ENCODE peak calls at places on chromosomes 16 and 17, in five cellular contexts. One of them, this sample, is unnamed.

GRCh38 chr16:81582655-81583441 is 138.2 kb downstream of the CMIP start:
- DNase-seq in CD8-positive, alpha-beta T cell: no peak
- DNase-seq in IMR-90: no peak
- DNase-seq in AG04449: no peak
- DNase-seq in CD4-positive, alpha-beta T cell: no peak
- DNase-seq in this sample: no peak

GRCh38 chr16:30557950-30558788 is at the start of gene ZNF764:
- DNase-seq in CD8-positive, alpha-beta T cell: peak
- DNase-seq in IMR-90: peak
- DNase-seq in AG04449: peak
- DNase-seq in CD4-positive, alpha-beta T cell: peak
- DNase-seq in this sample: peak

GRCh38 chr17:13437966-13438779 is 163.6 kb downstream of the HS3ST3A1 start:
- DNase-seq in CD8-positive, alpha-beta T cell: no peak
- DNase-seq in IMR-90: no peak
- DNase-seq in AG04449: no peak
- DNase-seq in CD4-positive, alpha-beta T cell: no peak
- DNase-seq in this sample: no peak

GRCh38 chr16:81429045-81429521 is 15.5 kb upstream of the CMIP start:
- DNase-seq in CD8-positive, alpha-beta T cell: no peak
- DNase-seq in IMR-90: peak
- DNase-seq in AG04449: no peak
- DNase-seq in CD4-positive, alpha-beta T cell: no peak
- DNase-seq in this sample: no peak

GRCh38 chr17:10729334-10730193 is at the start of gene TMEM220:
- DNase-seq in CD8-positive, alpha-beta T cell: peak
- DNase-seq in IMR-90: peak
- DNase-seq in AG04449: no peak
- DNase-seq in CD4-positive, alpha-beta T cell: peak
- DNase-seq in this sample: peak

GRCh38 chr16:27522173-27522707 is 27.5 kb downstream of the GTF3C1 start:
- DNase-seq in CD8-positive, alpha-beta T cell: no peak
- DNase-seq in IMR-90: no peak
- DNase-seq in AG04449: no peak
- DNase-seq in CD4-positive, alpha-beta T cell: no peak
- DNase-seq in this sample: no peak

GRCh38 chr17:81256616-81257015 is 17.5 kb downstream of the NDUFAF8 start:
- DNase-seq in CD8-positive, alpha-beta T cell: no peak
- DNase-seq in IMR-90: peak
- DNase-seq in AG04449: no peak
- DNase-seq in CD4-positive, alpha-beta T cell: no peak
- DNase-seq in this sample: no peak

GRCh38 chr16:9033125-9033830 is 58.2 kb upstream of the HAPSTR1 start:
- DNase-seq in CD8-positive, alpha-beta T cell: no peak
- DNase-seq in IMR-90: peak
- DNase-seq in AG04449: no peak
- DNase-seq in CD4-positive, alpha-beta T cell: no peak
- DNase-seq in this sample: peak

GRCh38 chr17:39199986-39200879 is at the start of gene RPL19:
- DNase-seq in CD8-positive, alpha-beta T cell: peak
- DNase-seq in IMR-90: peak
- DNase-seq in AG04449: peak
- DNase-seq in CD4-positive, alpha-beta T cell: peak
- DNase-seq in this sample: peak

GRCh38 chr17:80795737-80796136 is 195.9 kb upstream of the CHMP6 start:
- DNase-seq in CD8-positive, alpha-beta T cell: no peak
- DNase-seq in IMR-90: no peak
- DNase-seq in AG04449: no peak
- DNase-seq in CD4-positive, alpha-beta T cell: no peak
- DNase-seq in this sample: no peak

GRCh38 chr17:1713878-1714487 is 3.8 kb upstream of the TLCD2 start:
- DNase-seq in CD8-positive, alpha-beta T cell: no peak
- DNase-seq in IMR-90: peak
- DNase-seq in AG04449: no peak
- DNase-seq in CD4-positive, alpha-beta T cell: no peak
- DNase-seq in this sample: no peak

GRCh38 chr16:83779881-83780280 is 27.9 kb upstream of the HSBP1 start:
- DNase-seq in CD8-positive, alpha-beta T cell: no peak
- DNase-seq in IMR-90: peak
- DNase-seq in AG04449: peak
- DNase-seq in CD4-positive, alpha-beta T cell: no peak
- DNase-seq in this sample: no peak

GRCh38 chr16:73216932-73217331 is 169.0 kb upstream of the ZFHX3 start:
- DNase-seq in CD8-positive, alpha-beta T cell: no peak
- DNase-seq in IMR-90: peak
- DNase-seq in AG04449: no peak
- DNase-seq in CD4-positive, alpha-beta T cell: no peak
- DNase-seq in this sample: no peak

GRCh38 chr16:75224683-75225082 is 5.9 kb downstream of the CTRB1 start:
- DNase-seq in CD8-positive, alpha-beta T cell: no peak
- DNase-seq in IMR-90: no peak
- DNase-seq in AG04449: no peak
- DNase-seq in CD4-positive, alpha-beta T cell: no peak
- DNase-seq in this sample: no peak

GRCh38 chr17:38585056-38585804 is 20.5 kb downstream of the SRCIN1 start:
- DNase-seq in CD8-positive, alpha-beta T cell: no peak
- DNase-seq in IMR-90: no peak
- DNase-seq in AG04449: no peak
- DNase-seq in CD4-positive, alpha-beta T cell: no peak
- DNase-seq in this sample: no peak

GRCh38 chr16:69706975-69707340 is 19.4 kb downstream of the NQO1 start:
- DNase-seq in CD8-positive, alpha-beta T cell: no peak
- DNase-seq in IMR-90: no peak
- DNase-seq in AG04449: no peak
- DNase-seq in CD4-positive, alpha-beta T cell: no peak
- DNase-seq in this sample: no peak

GRCh38 chr16:31696968-31697743 is 169.5 kb downstream of the AHSP start:
- DNase-seq in CD8-positive, alpha-beta T cell: no peak
- DNase-seq in IMR-90: peak
- DNase-seq in AG04449: no peak
- DNase-seq in CD4-positive, alpha-beta T cell: no peak
- DNase-seq in this sample: no peak

GRCh38 chr17:61324540-61324868 is 75.1 kb upstream of the TBX2 start:
- DNase-seq in CD8-positive, alpha-beta T cell: no peak
- DNase-seq in IMR-90: peak
- DNase-seq in AG04449: no peak
- DNase-seq in CD4-positive, alpha-beta T cell: no peak
- DNase-seq in this sample: no peak

GRCh38 chr16:88013766-88014165 is 62.5 kb downstream of the BANP start:
- DNase-seq in CD8-positive, alpha-beta T cell: no peak
- DNase-seq in IMR-90: no peak
- DNase-seq in AG04449: no peak
- DNase-seq in CD4-positive, alpha-beta T cell: no peak
- DNase-seq in this sample: no peak

GRCh38 chr16:81374514-81374913 is 59.8 kb downstream of the GAN start:
- DNase-seq in CD8-positive, alpha-beta T cell: no peak
- DNase-seq in IMR-90: no peak
- DNase-seq in AG04449: no peak
- DNase-seq in CD4-positive, alpha-beta T cell: no peak
- DNase-seq in this sample: no peak

GRCh38 chr16:84058664-84059063 is 16.1 kb upstream of the SLC38A8 start:
- DNase-seq in CD8-positive, alpha-beta T cell: no peak
- DNase-seq in IMR-90: no peak
- DNase-seq in AG04449: no peak
- DNase-seq in CD4-positive, alpha-beta T cell: no peak
- DNase-seq in this sample: no peak

GRCh38 chr17:57697891-57698708 is 47.0 kb downstream of the CCDC182 start:
- DNase-seq in CD8-positive, alpha-beta T cell: no peak
- DNase-seq in IMR-90: no peak
- DNase-seq in AG04449: no peak
- DNase-seq in CD4-positive, alpha-beta T cell: no peak
- DNase-seq in this sample: no peak

GRCh38 chr17:81022371-81022729 is 12.6 kb upstream of the BAIAP2 start:
- DNase-seq in CD8-positive, alpha-beta T cell: no peak
- DNase-seq in IMR-90: no peak
- DNase-seq in AG04449: no peak
- DNase-seq in CD4-positive, alpha-beta T cell: no peak
- DNase-seq in this sample: no peak

GRCh38 chr17:77214743-77215142 is 74.0 kb downstream of the SEC14L1 start:
- DNase-seq in CD8-positive, alpha-beta T cell: no peak
- DNase-seq in IMR-90: peak
- DNase-seq in AG04449: no peak
- DNase-seq in CD4-positive, alpha-beta T cell: no peak
- DNase-seq in this sample: no peak

GRCh38 chr16:85168732-85169256 is 56.5 kb upstream of the CIBAR2 start:
- DNase-seq in CD8-positive, alpha-beta T cell: no peak
- DNase-seq in IMR-90: peak
- DNase-seq in AG04449: no peak
- DNase-seq in CD4-positive, alpha-beta T cell: no peak
- DNase-seq in this sample: peak

GRCh38 chr16:89911375-89911774 is 7.3 kb upstream of the MC1R start:
- DNase-seq in CD8-positive, alpha-beta T cell: no peak
- DNase-seq in IMR-90: no peak
- DNase-seq in AG04449: no peak
- DNase-seq in CD4-positive, alpha-beta T cell: no peak
- DNase-seq in this sample: no peak

GRCh38 chr16:79826732-79827514 is 226.4 kb upstream of the MAF start:
- DNase-seq in CD8-positive, alpha-beta T cell: no peak
- DNase-seq in IMR-90: no peak
- DNase-seq in AG04449: no peak
- DNase-seq in CD4-positive, alpha-beta T cell: no peak
- DNase-seq in this sample: no peak

GRCh38 chr17:42566215-42566872 is 556 bp upstream of the MLX start:
- DNase-seq in CD8-positive, alpha-beta T cell: no peak
- DNase-seq in IMR-90: no peak
- DNase-seq in AG04449: no peak
- DNase-seq in CD4-positive, alpha-beta T cell: no peak
- DNase-seq in this sample: no peak

DNA sequence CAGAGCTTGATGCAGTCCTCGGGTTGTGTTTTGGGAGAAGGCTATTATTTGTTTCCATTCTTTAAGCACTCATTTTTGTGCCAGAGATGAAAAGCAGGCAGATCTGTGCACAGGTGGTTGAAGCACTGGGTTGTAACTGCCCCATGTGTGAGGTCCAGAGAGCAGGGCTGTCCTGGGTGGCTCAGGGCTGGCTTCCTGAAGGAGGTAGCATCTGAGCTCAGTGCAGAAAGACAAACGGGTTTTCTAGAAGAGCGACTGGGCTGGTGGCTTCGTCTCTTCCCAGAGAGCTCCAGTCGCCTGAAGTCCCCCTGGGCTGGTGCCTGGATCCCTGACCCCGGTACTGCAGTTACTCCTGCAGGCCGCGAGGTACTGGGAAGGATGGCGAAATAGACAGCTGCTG is 274.0 kb downstream of the SNX29 start:
- DNase-seq in CD8-positive, alpha-beta T cell: no peak
- DNase-seq in IMR-90: no peak
- DNase-seq in AG04449: no peak
- DNase-seq in CD4-positive, alpha-beta T cell: no peak
- DNase-seq in this sample: no peak
- TF ChIP-seq CTCF in CD8-positive, alpha-beta T cell: no peak
- TF ChIP-seq CTCF in IMR-90: no peak
- TF ChIP-seq CTCF in AG04449: no peak
- TF ChIP-seq CTCF in CD4-positive, alpha-beta T cell: no peak
- TF ChIP-seq CTCF in this sample: no peak

GRCh38 chr17:63433746-63434591 is 12.1 kb downstream of the CYB561 start:
- DNase-seq in CD8-positive, alpha-beta T cell: no peak
- DNase-seq in IMR-90: peak
- DNase-seq in AG04449: peak
- DNase-seq in CD4-positive, alpha-beta T cell: no peak
- DNase-seq in this sample: no peak
- TF ChIP-seq CTCF in CD8-positive, alpha-beta T cell: no peak
- TF ChIP-seq CTCF in IMR-90: no peak
- TF ChIP-seq CTCF in AG04449: no peak
- TF ChIP-seq CTCF in CD4-positive, alpha-beta T cell: no peak
- TF ChIP-seq CTCF in this sample: no peak

GRCh38 chr16:49527621-49528020 is 154.0 kb downstream of the C16orf78 start:
- DNase-seq in CD8-positive, alpha-beta T cell: no peak
- DNase-seq in IMR-90: no peak
- DNase-seq in AG04449: no peak
- DNase-seq in CD4-positive, alpha-beta T cell: no peak
- DNase-seq in this sample: no peak
- TF ChIP-seq CTCF in CD8-positive, alpha-beta T cell: no peak
- TF ChIP-seq CTCF in IMR-90: no peak
- TF ChIP-seq CTCF in AG04449: no peak
- TF ChIP-seq CTCF in CD4-positive, alpha-beta T cell: no peak
- TF ChIP-seq CTCF in this sample: no peak

DNA sequence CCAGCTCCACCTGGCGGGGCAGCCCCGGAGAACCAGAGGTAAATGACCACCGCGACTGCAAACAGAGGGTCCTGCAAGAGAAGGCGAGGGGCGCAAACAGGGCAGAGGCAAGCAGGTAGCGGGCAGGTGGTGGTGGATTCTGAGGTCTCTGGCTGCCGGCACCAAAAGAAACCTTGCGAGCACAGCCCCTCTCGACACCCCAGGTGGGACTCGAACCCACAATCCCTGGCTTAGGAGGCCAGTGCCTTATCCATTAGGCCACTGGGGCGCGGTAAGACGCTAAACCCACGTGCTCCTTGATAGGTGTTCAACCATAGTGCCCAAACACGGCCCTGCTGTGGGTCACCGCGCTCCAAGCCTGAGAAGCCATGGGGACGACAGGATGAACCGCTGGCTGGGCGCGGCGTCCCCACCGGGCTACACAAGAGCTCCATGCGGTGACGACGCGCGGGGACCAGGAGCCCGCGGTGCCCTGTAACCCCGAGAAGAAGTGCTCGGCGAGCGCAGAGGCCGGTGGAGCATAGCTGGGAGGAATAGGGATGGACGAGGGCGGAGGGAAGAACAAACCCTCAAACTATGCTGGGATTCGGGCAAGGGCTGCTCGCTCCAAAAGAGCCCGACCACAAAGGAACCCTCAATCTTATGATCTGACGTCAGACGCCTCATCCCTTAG is 12.4 kb downstream of the ATP5PD start:
- DNase-seq in CD8-positive, alpha-beta T cell: peak
- DNase-seq in IMR-90: peak
- DNase-seq in AG04449: no peak
- DNase-seq in CD4-positive, alpha-beta T cell: peak
- DNase-seq in this sample: peak
- TF ChIP-seq CTCF in CD8-positive, alpha-beta T cell: no peak
- TF ChIP-seq CTCF in IMR-90: no peak
- TF ChIP-seq CTCF in AG04449: peak
- TF ChIP-seq CTCF in CD4-positive, alpha-beta T cell: no peak
- TF ChIP-seq CTCF in this sample: peak

GRCh38 chr17:6496636-6497441 is 52.6 kb downstream of the PIMREG start:
- DNase-seq in CD8-positive, alpha-beta T cell: no peak
- DNase-seq in IMR-90: no peak
- DNase-seq in AG04449: no peak
- DNase-seq in CD4-positive, alpha-beta T cell: no peak
- DNase-seq in this sample: no peak

GRCh38 chr17:6496116-6496481 is 51.8 kb downstream of the PIMREG start:
- DNase-seq in CD8-positive, alpha-beta T cell: no peak
- DNase-seq in IMR-90: no peak
- DNase-seq in AG04449: no peak
- DNase-seq in CD4-positive, alpha-beta T cell: no peak
- DNase-seq in this sample: peak

GRCh38 chr17:6494239-6494941 is 50.1 kb downstream of the PIMREG start:
- DNase-seq in CD8-positive, alpha-beta T cell: no peak
- DNase-seq in IMR-90: no peak
- DNase-seq in AG04449: no peak
- DNase-seq in CD4-positive, alpha-beta T cell: no peak
- DNase-seq in this sample: no peak

GRCh38 chr17:6497496-6498221 is 53.4 kb downstream of the PIMREG start:
- DNase-seq in CD8-positive, alpha-beta T cell: no peak
- DNase-seq in IMR-90: no peak
- DNase-seq in AG04449: no peak
- DNase-seq in CD4-positive, alpha-beta T cell: no peak
- DNase-seq in this sample: no peak

GRCh38 chr17:6495450-6496115 is 51.3 kb downstream of the PIMREG start:
- DNase-seq in CD8-positive, alpha-beta T cell: no peak
- DNase-seq in IMR-90: no peak
- DNase-seq in AG04449: no peak
- DNase-seq in CD4-positive, alpha-beta T cell: no peak
- DNase-seq in this sample: no peak
- TF ChIP-seq CTCF in CD8-positive, alpha-beta T cell: no peak
- TF ChIP-seq CTCF in IMR-90: peak
- TF ChIP-seq CTCF in AG04449: no peak
- TF ChIP-seq CTCF in CD4-positive, alpha-beta T cell: no peak
- TF ChIP-seq CTCF in this sample: no peak